ENCODE peak calls at places on chromosomes 4 and X, in seven cellular contexts. B is left lung, H is foreskin fibroblast, R is fibroblast of villous mesenchyme, F is IMR-90, X is suprapubic skin, S is heart left ventricle. L is an unnamed sample.

GRCh38 chr4:162782778-162783507 is 383.7 kb downstream of the NAF1 start:
- DNase-seq in X (no peak), B (no peak), R (no peak), S (no peak), H (no peak), F (no peak), L (no peak)

GRCh38 chrX:47316276-47317025 is 53.9 kb upstream of the ZNF157 start:
- DNase-seq in X (no peak), F (no peak), H (no peak), S (no peak), R (peak; percentile 2), B (no peak), L (peak; percentile 20)

GRCh38 chr4:154858166-154858565 is 77.1 kb downstream of the RBM46 start:
- DNase-seq in H (no peak), B (no peak), F (no peak), R (no peak), X (no peak), S (no peak), L (no peak)

GRCh38 chr4:46329118-46329976 is 60.6 kb downstream of the GABRA2 start:
- DNase-seq in X (no peak), S (no peak), F (peak; percentile 61), R (peak; percentile 24), H (no peak), B (no peak), L (no peak)

GRCh38 chr4:83348074-83348473 is 13.4 kb upstream of the HPSE start:
- DNase-seq in S (no peak), R (no peak), H (no peak), F (no peak), B (no peak), X (no peak), L (no peak)

GRCh38 chr4:96347582-96347981 is 507.7 kb downstream of the PDHA2 start:
- DNase-seq in R (no peak), F (no peak), H (no peak), X (no peak), S (no peak), B (no peak), L (peak; percentile 91)

GRCh38 chr4:76690091-76690905 is 207.6 kb downstream of the SOWAHB start:
- DNase-seq in F (peak; percentile 24), S (no peak), H (no peak), B (no peak), X (no peak), R (peak; percentile 67), L (no peak)

GRCh38 chrX:38804481-38805293 is 3.4 kb downstream of the MID1IP1 start:
- DNase-seq in X (no peak), R (no peak), B (peak; percentile 38), H (no peak), S (peak; percentile 40), F (no peak), L (peak; percentile 22)

DNA sequence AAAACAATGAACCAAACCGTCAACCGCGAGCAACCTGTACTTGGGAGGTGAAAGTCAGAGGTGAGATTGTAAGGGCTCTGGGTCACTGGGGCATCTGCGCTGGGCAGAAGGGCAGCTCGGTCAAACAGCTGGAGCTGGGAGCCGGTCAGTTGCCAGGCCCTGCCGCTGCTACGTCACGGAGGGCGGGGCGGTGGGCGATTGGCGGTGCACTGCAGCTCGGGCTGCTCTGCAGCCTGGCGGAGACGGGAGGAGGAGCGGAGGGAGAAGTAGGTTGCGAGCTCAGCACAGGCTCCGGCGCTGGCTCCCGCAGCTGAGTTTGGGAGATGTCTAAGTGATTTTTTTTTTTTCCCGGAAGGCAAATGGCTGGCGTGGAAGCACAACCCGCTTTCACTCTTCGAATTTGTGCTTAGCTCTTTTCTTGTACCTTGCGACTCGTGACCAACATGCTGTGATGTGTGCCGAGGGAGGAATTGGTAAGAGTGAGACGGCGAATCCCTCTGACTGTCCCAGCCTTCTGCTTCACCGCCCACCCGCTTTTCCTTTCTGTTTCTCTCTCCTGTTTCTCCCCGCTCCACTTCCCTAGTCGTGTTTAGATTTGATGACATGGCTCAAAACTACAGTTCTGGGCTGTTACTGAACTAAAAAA is at the start of gene ATP10D:
- DNase-seq in F (peak; percentile 93), S (peak; percentile 98), H (peak; percentile 95), R (peak; percentile 95), X (peak; percentile 97), B (peak; percentile 97), L (peak; percentile 95)
- TF ChIP-seq CTCF in F (peak; percentile 23), S (no peak), H (no peak), R (peak; percentile 11), X (no peak), B (no peak), L (no peak)

GRCh38 chrX:79366556-79366887 is 612 bp downstream of the ITM2A start:
- DNase-seq in S (peak; percentile 20), F (no peak), R (no peak), H (no peak), X (no peak), B (no peak), L (no peak)

GRCh38 chrX:79367907-79368306 is 773 bp upstream of the ITM2A start:
- DNase-seq in B (no peak), X (no peak), H (no peak), S (no peak), F (no peak), R (no peak), L (no peak)

GRCh38 chrX:79369871-79370270 is 2.7 kb upstream of the ITM2A start:
- DNase-seq in S (no peak), H (no peak), R (no peak), B (no peak), F (no peak), X (no peak), L (no peak)

GRCh38 chrX:79365591-79365990 is 1.5 kb downstream of the ITM2A start:
- DNase-seq in R (no peak), S (no peak), F (no peak), H (no peak), X (no peak), B (no peak), L (no peak)

GRCh38 chrX:79366888-79367749 is at the start of gene ITM2A:
- DNase-seq in H (no peak), R (no peak), B (peak; percentile 34), F (no peak), S (peak; percentile 38), X (peak; percentile 71), L (peak; percentile 0)
- TF ChIP-seq CTCF in H (no peak), R (no peak), B (no peak), F (no peak), S (no peak), X (no peak), L (no peak)

GRCh38 chr4:26235500-26235899 is 85.3 kb upstream of the RBPJ start:
- DNase-seq in R (peak; percentile 62), H (peak; percentile 92), F (peak; percentile 75), S (peak; percentile 28), X (no peak), B (peak; percentile 54), L (no peak)
- TF ChIP-seq CTCF in R (no peak), H (no peak), F (no peak), S (no peak), X (no peak), B (no peak), L (no peak)

GRCh38 chr4:102715057-102715456 is 45.7 kb downstream of the MANBA start:
- DNase-seq in B (no peak), H (no peak), R (no peak), F (no peak), X (no peak), S (no peak), L (no peak)
- TF ChIP-seq CTCF in B (no peak), H (no peak), R (no peak), F (no peak), X (no peak), S (no peak), L (no peak)

GRCh38 chr4:98781641-98782348 is 123.4 kb upstream of the TSPAN5 start:
- DNase-seq in S (no peak), X (no peak), F (no peak), H (no peak), B (no peak), R (no peak), L (no peak)

GRCh38 chr4:98780926-98781325 is 122.5 kb upstream of the TSPAN5 start:
- DNase-seq in S (no peak), B (no peak), R (no peak), X (no peak), H (no peak), F (no peak), L (no peak)

GRCh38 chr4:98784947-98785693 is 126.7 kb upstream of the TSPAN5 start:
- DNase-seq in R (no peak), S (no peak), B (no peak), F (no peak), H (no peak), X (no peak), L (no peak)

DNA sequence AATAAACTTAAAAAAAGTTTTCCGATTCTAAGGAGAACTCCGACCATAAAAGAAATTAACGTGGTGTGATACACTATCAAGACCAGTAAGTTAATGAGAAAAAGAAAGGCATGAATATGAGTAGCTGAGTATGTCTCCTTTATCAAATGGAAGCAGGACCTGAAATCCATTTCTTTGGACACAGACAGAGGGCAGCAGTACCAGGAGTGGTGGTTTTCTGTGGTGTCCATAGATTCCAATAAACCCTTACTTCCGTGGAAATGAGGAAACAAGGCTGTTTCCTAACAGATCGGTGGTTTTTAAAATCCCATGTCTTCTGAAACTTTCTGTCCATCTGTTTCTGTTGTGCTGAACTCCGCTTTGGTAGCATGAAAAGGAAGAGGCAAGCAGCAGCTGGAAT is 128.5 kb upstream of the TSPAN5 start:
- DNase-seq in R (peak; percentile 52), X (no peak), F (peak; percentile 9), H (peak; percentile 12), B (no peak), S (no peak), L (peak; percentile 32)
- TF ChIP-seq CTCF in R (peak; percentile 39), X (no peak), F (peak; percentile 3), H (peak; percentile 28), B (no peak), S (no peak), L (no peak)

DNA sequence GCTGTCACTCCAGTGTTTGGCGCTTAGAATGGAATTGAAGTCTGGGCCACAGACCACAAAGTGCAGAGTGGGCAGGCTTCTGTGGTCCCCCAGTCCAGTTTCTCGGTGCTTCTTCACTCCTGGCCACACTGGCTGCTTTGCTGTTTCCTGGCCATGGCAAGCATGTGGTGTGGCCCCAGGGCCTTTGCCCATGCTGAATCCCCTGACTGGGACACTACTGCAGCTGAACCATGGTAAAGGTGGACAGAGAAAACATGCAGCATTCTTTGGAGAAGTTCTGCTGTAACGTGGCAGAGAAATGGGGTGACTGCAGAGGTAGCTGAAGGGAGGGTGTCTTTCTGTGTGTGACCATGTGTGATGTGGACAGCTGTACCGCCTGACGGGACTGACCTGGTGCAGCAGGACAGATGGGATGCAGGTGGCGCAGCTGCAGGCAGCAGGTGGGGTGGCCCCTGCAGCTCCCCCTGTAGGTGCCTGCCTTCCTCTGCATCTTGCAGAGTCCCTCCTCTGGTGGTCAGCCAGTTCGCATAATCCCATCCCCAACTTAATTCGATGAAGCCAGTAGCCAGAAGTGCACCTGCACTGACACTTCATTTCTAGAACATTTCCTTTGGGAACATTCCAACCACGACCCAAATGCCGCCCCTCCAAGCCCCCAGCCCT is 13.2 kb upstream of the S100P start:
- DNase-seq in X (no peak), R (no peak), H (no peak), F (no peak), S (no peak), B (no peak), L (no peak)
- TF ChIP-seq CTCF in X (no peak), R (no peak), H (peak; percentile 2), F (no peak), S (no peak), B (no peak), L (peak; percentile 33)

DNA sequence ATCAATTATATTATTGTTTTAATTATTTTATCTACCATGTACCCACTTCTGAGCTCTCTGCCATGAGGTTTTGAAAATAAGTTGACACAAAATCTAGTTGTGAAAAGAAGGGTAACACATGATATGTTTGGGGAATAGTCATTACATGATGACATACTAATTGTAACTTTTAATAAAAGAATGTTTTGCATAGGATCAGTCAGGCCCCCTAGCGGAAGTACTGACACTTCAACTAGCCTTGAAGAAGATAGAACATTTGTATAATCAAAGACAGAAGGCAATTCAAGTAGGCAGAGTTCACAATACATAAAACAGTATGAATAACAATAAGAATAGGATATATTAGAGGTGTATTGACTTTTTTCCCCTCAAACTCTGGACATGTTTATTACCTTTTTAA is 1191.0 kb upstream of the AGA start:
- DNase-seq in F (no peak), X (no peak), S (no peak), H (no peak), R (no peak), B (no peak), L (no peak)
- TF ChIP-seq CTCF in F (no peak), X (no peak), S (no peak), H (no peak), R (no peak), B (no peak), L (no peak)